ENCODE peak calls at places on chromosome 6, in seven cellular contexts. J is CD4-positive, alpha-beta memory T cell; V is NCI-H345; K is pulmonary artery endothelial cell; L is stimulated activated CD4-positive, alpha-beta T cell treated with anti-CD3 and anti-CD28 coated beads, Interleukin-1b, Interleukin-23, amount 100 ng/mL, for 48 hours; M is left ventricle myocardium superior; F is GM12865. E is an unnamed sample.

GRCh38 chr6:2763876-2764540 is 1.2 kb upstream of the WRNIP1 start:
- DNase-seq in J (no peak), V (no peak), K (no peak), L (no peak), M (peak), F (no peak), E (no peak)

GRCh38 chr6:70709826-70710225 is 42.1 kb downstream of the SMAP1 start:
- DNase-seq in J (no peak), V (no peak), K (no peak), L (no peak), M (no peak), F (no peak), E (no peak)

GRCh38 chr6:26554669-26555504 is 16.7 kb downstream of the HMGN4 start:
- DNase-seq in J (peak), V (no peak), K (no peak), L (peak), M (peak), F (peak), E (peak)

GRCh38 chr6:142316791-142317368 is 15.1 kb downstream of the ADGRG6 start:
- DNase-seq in J (no peak), V (no peak), K (no peak), L (no peak), M (no peak), F (no peak), E (no peak)

GRCh38 chr6:51459958-51460357 is 627.5 kb downstream of the PKHD1 start:
- DNase-seq in J (no peak), V (no peak), K (no peak), L (no peak), M (no peak), F (peak), E (peak)

GRCh38 chr6:130466052-130466743 is 100.4 kb downstream of the TMEM200A start:
- DNase-seq in J (no peak), V (no peak), K (no peak), L (no peak), M (no peak), F (no peak), E (no peak)

GRCh38 chr6:465531-466348 is 74.2 kb downstream of the IRF4 start:
- DNase-seq in J (no peak), V (no peak), K (no peak), L (no peak), M (no peak), F (no peak), E (no peak)

GRCh38 chr6:148367418-148368024 is 24.9 kb downstream of the SASH1 start:
- DNase-seq in J (no peak), V (no peak), K (peak), L (no peak), M (peak), F (no peak), E (no peak)

GRCh38 chr6:15662246-15663056 is at the start of gene DTNBP1:
- DNase-seq in J (peak), V (peak), K (no peak), L (peak), M (peak), F (peak), E (peak)

GRCh38 chr6:54173084-54173483 is 61.8 kb downstream of the MLIP start:
- DNase-seq in J (no peak), V (no peak), K (no peak), L (no peak), M (no peak), F (no peak), E (no peak)

GRCh38 chr6:7169296-7169721 is 61.5 kb downstream of the RREB1 start:
- DNase-seq in J (no peak), V (no peak), K (no peak), L (no peak), M (peak), F (no peak), E (no peak)

GRCh38 chr6:109428889-109429477 is 11.4 kb downstream of the PPIL6 start:
- DNase-seq in J (no peak), V (no peak), K (no peak), L (no peak), M (no peak), F (no peak), E (no peak)

GRCh38 chr6:53487080-53487479 is 57.8 kb downstream of the GCLC start:
- DNase-seq in J (no peak), V (no peak), K (no peak), L (no peak), M (no peak), F (no peak), E (no peak)